ENCODE peak calls at places on chromosome 14, in seven cellular contexts. One of them, this sample, is unnamed.

GRCh38 chr14:60179296-60179924 is 14.2 kb upstream of the DHRS7 start:
- DNase-seq in mesenchymal stem cell: no peak
- DNase-seq in IMR-90: peak; percentile 48
- DNase-seq in neuronal stem cell: no peak
- DNase-seq in H1: no peak
- DNase-seq in H9: no peak
- DNase-seq in trophoblast cell: peak; percentile 24
- DNase-seq in this sample: no peak

GRCh38 chr14:65877631-65878030 is 465.1 kb downstream of the FUT8 start:
- DNase-seq in mesenchymal stem cell: no peak
- DNase-seq in IMR-90: no peak
- DNase-seq in neuronal stem cell: no peak
- DNase-seq in H1: no peak
- DNase-seq in H9: no peak
- DNase-seq in trophoblast cell: no peak
- DNase-seq in this sample: no peak

GRCh38 chr14:58832010-58832409 is 194.2 kb downstream of the DACT1 start:
- DNase-seq in mesenchymal stem cell: no peak
- DNase-seq in IMR-90: no peak
- DNase-seq in neuronal stem cell: no peak
- DNase-seq in H1: no peak
- DNase-seq in H9: no peak
- DNase-seq in trophoblast cell: no peak
- DNase-seq in this sample: no peak

GRCh38 chr14:89792489-89793366 is 161.8 kb downstream of the EFCAB11 start:
- DNase-seq in mesenchymal stem cell: peak; percentile 24
- DNase-seq in IMR-90: peak; percentile 81
- DNase-seq in neuronal stem cell: no peak
- DNase-seq in H1: no peak
- DNase-seq in H9: no peak
- DNase-seq in trophoblast cell: no peak
- DNase-seq in this sample: no peak

GRCh38 chr14:83433618-83434017 is 1900.0 kb upstream of the SEL1L start:
- DNase-seq in mesenchymal stem cell: no peak
- DNase-seq in IMR-90: peak; percentile 72
- DNase-seq in neuronal stem cell: no peak
- DNase-seq in H1: no peak
- DNase-seq in H9: no peak
- DNase-seq in trophoblast cell: no peak
- DNase-seq in this sample: no peak

GRCh38 chr14:50943943-50944646 is at the start of gene PYGL:
- DNase-seq in mesenchymal stem cell: peak; percentile 78
- DNase-seq in IMR-90: peak; percentile 49
- DNase-seq in neuronal stem cell: peak; percentile 65
- DNase-seq in H1: peak; percentile 88
- DNase-seq in H9: peak; percentile 81
- DNase-seq in trophoblast cell: peak; percentile 89
- DNase-seq in this sample: peak; percentile 82

GRCh38 chr14:32565256-32565655 is 236.2 kb downstream of the AKAP6 start:
- DNase-seq in mesenchymal stem cell: peak; percentile 29
- DNase-seq in IMR-90: no peak
- DNase-seq in neuronal stem cell: no peak
- DNase-seq in H1: no peak
- DNase-seq in H9: no peak
- DNase-seq in trophoblast cell: no peak
- DNase-seq in this sample: no peak

GRCh38 chr14:68318788-68319187 is 474.1 kb downstream of the ZFP36L1 start:
- DNase-seq in mesenchymal stem cell: no peak
- DNase-seq in IMR-90: no peak
- DNase-seq in neuronal stem cell: no peak
- DNase-seq in H1: no peak
- DNase-seq in H9: no peak
- DNase-seq in trophoblast cell: no peak
- DNase-seq in this sample: no peak

GRCh38 chr14:50955373-50956043 is 11.2 kb upstream of the PYGL start:
- DNase-seq in mesenchymal stem cell: peak; percentile 96
- DNase-seq in IMR-90: peak; percentile 96
- DNase-seq in neuronal stem cell: no peak
- DNase-seq in H1: no peak
- DNase-seq in H9: peak; percentile 85
- DNase-seq in trophoblast cell: peak; percentile 96
- DNase-seq in this sample: peak; percentile 98

GRCh38 chr14:105864651-105865265 is 338.4 kb downstream of the TMEM121 start:
- DNase-seq in mesenchymal stem cell: no peak
- DNase-seq in IMR-90: no peak
- DNase-seq in neuronal stem cell: no peak
- DNase-seq in H1: no peak
- DNase-seq in H9: no peak
- DNase-seq in trophoblast cell: no peak
- DNase-seq in this sample: no peak

GRCh38 chr14:43568022-43568421 is 939.1 kb downstream of the FSCB start:
- DNase-seq in mesenchymal stem cell: no peak
- DNase-seq in IMR-90: no peak
- DNase-seq in neuronal stem cell: no peak
- DNase-seq in H1: no peak
- DNase-seq in H9: no peak
- DNase-seq in trophoblast cell: no peak
- DNase-seq in this sample: no peak

GRCh38 chr14:83660597-83660996 is 1869.3 kb upstream of the FLRT2 start:
- DNase-seq in mesenchymal stem cell: no peak
- DNase-seq in IMR-90: no peak
- DNase-seq in neuronal stem cell: no peak
- DNase-seq in H1: no peak
- DNase-seq in H9: no peak
- DNase-seq in trophoblast cell: no peak
- DNase-seq in this sample: no peak

GRCh38 chr14:50320279-50320678 is 8.2 kb downstream of the DMAC2L start:
- DNase-seq in mesenchymal stem cell: peak; percentile 83
- DNase-seq in IMR-90: peak; percentile 82
- DNase-seq in neuronal stem cell: no peak
- DNase-seq in H1: no peak
- DNase-seq in H9: no peak
- DNase-seq in trophoblast cell: peak; percentile 48
- DNase-seq in this sample: no peak

DNA sequence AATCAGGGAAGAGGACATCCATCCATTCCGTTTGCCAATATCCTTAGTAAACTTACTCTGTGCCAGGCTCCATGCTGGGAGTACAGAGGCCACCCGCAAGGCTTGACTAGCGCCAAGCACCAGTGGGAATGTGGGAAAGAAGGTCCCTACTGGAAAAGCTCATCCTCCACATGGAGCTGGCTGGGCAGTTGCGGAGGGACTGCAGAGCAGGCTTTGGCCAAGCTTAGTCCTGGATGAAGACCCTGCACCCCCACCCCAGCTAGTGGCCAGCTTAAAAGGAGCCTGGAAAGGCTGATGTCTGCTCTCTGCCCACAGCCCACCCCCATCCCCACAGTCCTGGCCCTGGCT is 22.3 kb upstream of the EIF2B2 start:
- DNase-seq in mesenchymal stem cell: no peak
- DNase-seq in IMR-90: no peak
- DNase-seq in neuronal stem cell: no peak
- DNase-seq in H1: no peak
- DNase-seq in H9: no peak
- DNase-seq in trophoblast cell: no peak
- DNase-seq in this sample: no peak
- H2AK5ac ChIP-seq in mesenchymal stem cell: peak overlapping the region; percentile 6
- H2AK5ac ChIP-seq in IMR-90: no peak overlapping the region
- H2AK5ac ChIP-seq in neuronal stem cell: peak overlapping the region; percentile 9
- H2AK5ac ChIP-seq in H1: no peak overlapping the region
- H2AK5ac ChIP-seq in H9: no peak overlapping the region
- H2AK5ac ChIP-seq in trophoblast cell: peak overlapping the region; percentile 2
- H2AK5ac ChIP-seq in this sample: peak overlapping the region; percentile 28

DNA sequence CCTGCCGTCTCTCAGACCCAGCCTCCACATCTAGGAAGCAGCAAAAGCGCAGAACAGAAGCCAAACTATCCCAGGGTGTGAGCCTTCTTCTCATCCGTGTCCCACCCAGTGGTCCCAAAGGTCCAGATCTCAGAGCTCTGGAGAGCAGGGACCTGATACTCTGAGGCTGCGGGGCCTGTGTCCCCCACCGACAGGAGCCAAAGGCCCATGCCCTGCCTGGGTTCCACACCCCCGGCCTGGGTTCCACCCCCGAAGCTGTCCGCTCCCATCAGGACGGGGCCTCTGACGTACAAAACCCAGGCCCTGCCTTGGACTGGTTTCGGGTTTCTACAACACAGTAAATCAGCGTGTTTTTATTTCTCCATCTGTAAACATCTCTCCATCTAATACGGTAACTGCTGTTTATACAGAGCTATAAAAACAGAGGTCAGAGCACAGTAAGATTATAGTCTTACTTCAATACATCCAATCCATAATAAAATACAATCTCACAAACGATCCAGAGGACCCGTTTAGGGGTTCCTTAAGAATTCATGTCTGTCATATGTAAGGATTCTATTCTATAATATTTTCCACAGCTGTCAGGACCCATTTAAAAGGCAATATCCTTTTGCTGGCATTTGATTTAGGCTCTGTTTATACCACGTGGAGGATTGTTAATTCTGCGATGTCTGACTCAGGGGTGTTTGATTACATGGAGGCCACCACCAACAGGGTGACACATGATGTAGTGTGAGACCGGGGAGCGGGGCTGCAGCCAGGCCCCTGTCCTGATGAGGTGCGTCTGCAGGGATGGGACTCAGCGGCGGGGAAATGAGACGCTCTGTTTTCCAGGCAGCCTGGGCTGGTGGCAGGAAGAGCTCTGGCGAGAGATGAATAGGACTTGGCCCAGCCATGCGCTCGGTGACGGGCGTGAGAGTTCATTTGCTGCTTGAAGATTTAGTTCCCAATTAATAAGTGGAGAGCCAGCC is 110.3 kb downstream of the DICER1 start:
- DNase-seq in mesenchymal stem cell: peak; percentile 3
- DNase-seq in IMR-90: peak; percentile 61
- DNase-seq in neuronal stem cell: no peak
- DNase-seq in H1: no peak
- DNase-seq in H9: peak; percentile 18
- DNase-seq in trophoblast cell: no peak
- DNase-seq in this sample: no peak
- H3K4me2 ChIP-seq in mesenchymal stem cell: no peak overlapping the region
- H3K4me2 ChIP-seq in IMR-90: peak overlapping the region; percentile 72
- H3K4me2 ChIP-seq in neuronal stem cell: no peak overlapping the region
- H3K4me2 ChIP-seq in H1: no peak overlapping the region
- H3K4me2 ChIP-seq in H9: no peak overlapping the region
- H3K4me2 ChIP-seq in trophoblast cell: no peak overlapping the region
- H3K4me2 ChIP-seq in this sample: no peak overlapping the region

GRCh38 chr14:81656811-81657210 is 123.2 kb upstream of the SEL1L start:
- DNase-seq in mesenchymal stem cell: no peak
- DNase-seq in IMR-90: no peak
- DNase-seq in neuronal stem cell: no peak
- DNase-seq in H1: no peak
- DNase-seq in H9: no peak
- DNase-seq in trophoblast cell: no peak
- DNase-seq in this sample: no peak
- H2AK5ac ChIP-seq in mesenchymal stem cell: no peak overlapping the region
- H2AK5ac ChIP-seq in IMR-90: no peak overlapping the region
- H2AK5ac ChIP-seq in neuronal stem cell: no peak overlapping the region
- H2AK5ac ChIP-seq in H1: no peak overlapping the region
- H2AK5ac ChIP-seq in H9: no peak overlapping the region
- H2AK5ac ChIP-seq in trophoblast cell: no peak overlapping the region
- H2AK5ac ChIP-seq in this sample: no peak overlapping the region

GRCh38 chr14:21673718-21674117 is at the start of gene OR4E1:
- DNase-seq in mesenchymal stem cell: no peak
- DNase-seq in IMR-90: no peak
- DNase-seq in neuronal stem cell: no peak
- DNase-seq in H1: no peak
- DNase-seq in H9: no peak
- DNase-seq in trophoblast cell: no peak
- DNase-seq in this sample: no peak

GRCh38 chr14:21669284-21669683 is 4.3 kb downstream of the OR4E1 start:
- DNase-seq in mesenchymal stem cell: no peak
- DNase-seq in IMR-90: no peak
- DNase-seq in neuronal stem cell: no peak
- DNase-seq in H1: no peak
- DNase-seq in H9: no peak
- DNase-seq in trophoblast cell: no peak
- DNase-seq in this sample: no peak

GRCh38 chr14:21672116-21672515 is 1.5 kb downstream of the OR4E1 start:
- DNase-seq in mesenchymal stem cell: peak; percentile 69
- DNase-seq in IMR-90: peak; percentile 1
- DNase-seq in neuronal stem cell: no peak
- DNase-seq in H1: no peak
- DNase-seq in H9: no peak
- DNase-seq in trophoblast cell: no peak
- DNase-seq in this sample: no peak

GRCh38 chr14:21671371-21671770 is 2.2 kb downstream of the OR4E1 start:
- DNase-seq in mesenchymal stem cell: no peak
- DNase-seq in IMR-90: no peak
- DNase-seq in neuronal stem cell: no peak
- DNase-seq in H1: no peak
- DNase-seq in H9: no peak
- DNase-seq in trophoblast cell: no peak
- DNase-seq in this sample: no peak

GRCh38 chr14:21668377-21668776 is 5.2 kb downstream of the OR4E1 start:
- DNase-seq in mesenchymal stem cell: peak; percentile 91
- DNase-seq in IMR-90: peak; percentile 76
- DNase-seq in neuronal stem cell: no peak
- DNase-seq in H1: no peak
- DNase-seq in H9: no peak
- DNase-seq in trophoblast cell: no peak
- DNase-seq in this sample: no peak
- H3K4me2 ChIP-seq in mesenchymal stem cell: no peak overlapping the region
- H3K4me2 ChIP-seq in IMR-90: no peak overlapping the region
- H3K4me2 ChIP-seq in neuronal stem cell: no peak overlapping the region
- H3K4me2 ChIP-seq in H1: no peak overlapping the region
- H3K4me2 ChIP-seq in H9: no peak overlapping the region
- H3K4me2 ChIP-seq in trophoblast cell: no peak overlapping the region
- H3K4me2 ChIP-seq in this sample: no peak overlapping the region

GRCh38 chr14:69922198-69922597 is 43.0 kb downstream of the SMOC1 start:
- DNase-seq in mesenchymal stem cell: no peak
- DNase-seq in IMR-90: no peak
- DNase-seq in neuronal stem cell: no peak
- DNase-seq in H1: no peak
- DNase-seq in H9: no peak
- DNase-seq in trophoblast cell: no peak
- DNase-seq in this sample: no peak
- H2AK5ac ChIP-seq in mesenchymal stem cell: no peak overlapping the region
- H2AK5ac ChIP-seq in IMR-90: no peak overlapping the region
- H2AK5ac ChIP-seq in neuronal stem cell: no peak overlapping the region
- H2AK5ac ChIP-seq in H1: no peak overlapping the region
- H2AK5ac ChIP-seq in H9: no peak overlapping the region
- H2AK5ac ChIP-seq in trophoblast cell: no peak overlapping the region
- H2AK5ac ChIP-seq in this sample: no peak overlapping the region

GRCh38 chr14:101467181-101467926 is 93.9 kb upstream of the DIO3 start:
- DNase-seq in mesenchymal stem cell: no peak
- DNase-seq in IMR-90: no peak
- DNase-seq in neuronal stem cell: no peak
- DNase-seq in H1: no peak
- DNase-seq in H9: no peak
- DNase-seq in trophoblast cell: no peak
- DNase-seq in this sample: no peak
- H3K4me2 ChIP-seq in mesenchymal stem cell: no peak overlapping the region
- H3K4me2 ChIP-seq in IMR-90: no peak overlapping the region
- H3K4me2 ChIP-seq in neuronal stem cell: no peak overlapping the region
- H3K4me2 ChIP-seq in H1: no peak overlapping the region
- H3K4me2 ChIP-seq in H9: no peak overlapping the region
- H3K4me2 ChIP-seq in trophoblast cell: no peak overlapping the region
- H3K4me2 ChIP-seq in this sample: no peak overlapping the region

GRCh38 chr14:36585100-36585499 is 2.7 kb upstream of the NKX2-8 start:
- DNase-seq in mesenchymal stem cell: no peak
- DNase-seq in IMR-90: no peak
- DNase-seq in neuronal stem cell: no peak
- DNase-seq in H1: no peak
- DNase-seq in H9: no peak
- DNase-seq in trophoblast cell: no peak
- DNase-seq in this sample: no peak
- H2AK5ac ChIP-seq in mesenchymal stem cell: no peak overlapping the region
- H2AK5ac ChIP-seq in IMR-90: no peak overlapping the region
- H2AK5ac ChIP-seq in neuronal stem cell: no peak overlapping the region
- H2AK5ac ChIP-seq in H1: no peak overlapping the region
- H2AK5ac ChIP-seq in H9: no peak overlapping the region
- H2AK5ac ChIP-seq in trophoblast cell: no peak overlapping the region
- H2AK5ac ChIP-seq in this sample: no peak overlapping the region

This sample was measured in mesendoderm.